ENCODE peak calls at places on chromosome 21, in five cellular contexts. One of them, this sample, is unnamed.

GRCh38 chr21:25929859-25930520 is 195.2 kb downstream of the GABPA start:
- DNase-seq in naive thymus-derived CD8-positive, alpha-beta T cell: no peak
- DNase-seq in GM03348: no peak
- DNase-seq in RWPE1: peak; percentile 56
- DNase-seq in left kidney: no peak
- DNase-seq in this sample: no peak

GRCh38 chr21:14722841-14723483 is 176.8 kb upstream of the SAMSN1 start:
- DNase-seq in naive thymus-derived CD8-positive, alpha-beta T cell: no peak
- DNase-seq in GM03348: no peak
- DNase-seq in RWPE1: no peak
- DNase-seq in left kidney: no peak
- DNase-seq in this sample: peak; percentile 7

GRCh38 chr21:46559291-46559983 is 45.4 kb downstream of the S100B start:
- DNase-seq in naive thymus-derived CD8-positive, alpha-beta T cell: peak; percentile 72
- DNase-seq in GM03348: no peak
- DNase-seq in RWPE1: no peak
- DNase-seq in left kidney: peak; percentile 67
- DNase-seq in this sample: no peak

GRCh38 chr21:21188513-21189188 is 190.4 kb downstream of the NCAM2 start:
- DNase-seq in naive thymus-derived CD8-positive, alpha-beta T cell: no peak
- DNase-seq in GM03348: no peak
- DNase-seq in RWPE1: no peak
- DNase-seq in left kidney: no peak
- DNase-seq in this sample: peak; percentile 94

GRCh38 chr21:38800924-38801744 is 4.6 kb upstream of the ETS2 start:
- DNase-seq in naive thymus-derived CD8-positive, alpha-beta T cell: no peak
- DNase-seq in GM03348: no peak
- DNase-seq in RWPE1: peak; percentile 67
- DNase-seq in left kidney: no peak
- DNase-seq in this sample: no peak

GRCh38 chr21:34154878-34155277 is 81.5 kb downstream of the MRPS6 start:
- DNase-seq in naive thymus-derived CD8-positive, alpha-beta T cell: no peak
- DNase-seq in GM03348: no peak
- DNase-seq in RWPE1: no peak
- DNase-seq in left kidney: no peak
- DNase-seq in this sample: no peak

GRCh38 chr21:26007911-26008579 is 162.5 kb downstream of the APP start:
- DNase-seq in naive thymus-derived CD8-positive, alpha-beta T cell: no peak
- DNase-seq in GM03348: peak; percentile 48
- DNase-seq in RWPE1: no peak
- DNase-seq in left kidney: no peak
- DNase-seq in this sample: peak; percentile 64

GRCh38 chr21:38869946-38870345 is 64.2 kb downstream of the ETS2 start:
- DNase-seq in naive thymus-derived CD8-positive, alpha-beta T cell: no peak
- DNase-seq in GM03348: no peak
- DNase-seq in RWPE1: no peak
- DNase-seq in left kidney: no peak
- DNase-seq in this sample: peak; percentile 83

GRCh38 chr21:46191257-46191685 is 7.0 kb upstream of the SPATC1L start:
- DNase-seq in naive thymus-derived CD8-positive, alpha-beta T cell: no peak
- DNase-seq in GM03348: peak; percentile 91
- DNase-seq in RWPE1: peak; percentile 64
- DNase-seq in left kidney: no peak
- DNase-seq in this sample: no peak

GRCh38 chr21:42125571-42126544 is 54.7 kb downstream of the UMODL1 start:
- DNase-seq in naive thymus-derived CD8-positive, alpha-beta T cell: no peak
- DNase-seq in GM03348: peak; percentile 75
- DNase-seq in RWPE1: no peak
- DNase-seq in left kidney: peak; percentile 50
- DNase-seq in this sample: peak; percentile 46

GRCh38 chr21:14645702-14646101 is 99.6 kb upstream of the SAMSN1 start:
- DNase-seq in naive thymus-derived CD8-positive, alpha-beta T cell: no peak
- DNase-seq in GM03348: no peak
- DNase-seq in RWPE1: no peak
- DNase-seq in left kidney: no peak
- DNase-seq in this sample: no peak

GRCh38 chr21:42309753-42310213 is 5.4 kb downstream of the TFF3 start:
- DNase-seq in naive thymus-derived CD8-positive, alpha-beta T cell: peak; percentile 54
- DNase-seq in GM03348: peak; percentile 59
- DNase-seq in RWPE1: peak; percentile 52
- DNase-seq in left kidney: peak; percentile 80
- DNase-seq in this sample: peak; percentile 72

GRCh38 chr21:34989337-34990151 is 59.6 kb downstream of the RUNX1 start:
- DNase-seq in naive thymus-derived CD8-positive, alpha-beta T cell: no peak
- DNase-seq in GM03348: no peak
- DNase-seq in RWPE1: no peak
- DNase-seq in left kidney: no peak
- DNase-seq in this sample: no peak

GRCh38 chr21:38985423-38986378 is 180.0 kb downstream of the ETS2 start:
- DNase-seq in naive thymus-derived CD8-positive, alpha-beta T cell: no peak
- DNase-seq in GM03348: peak; percentile 95
- DNase-seq in RWPE1: peak; percentile 34
- DNase-seq in left kidney: peak; percentile 94
- DNase-seq in this sample: peak; percentile 97

GRCh38 chr21:33393348-33393747 is 9.9 kb upstream of the IFNGR2 start:
- DNase-seq in naive thymus-derived CD8-positive, alpha-beta T cell: no peak
- DNase-seq in GM03348: no peak
- DNase-seq in RWPE1: no peak
- DNase-seq in left kidney: no peak
- DNase-seq in this sample: no peak

GRCh38 chr21:36087362-36088138 is 17.7 kb downstream of the CBR1 start:
- DNase-seq in naive thymus-derived CD8-positive, alpha-beta T cell: no peak
- DNase-seq in GM03348: no peak
- DNase-seq in RWPE1: no peak
- DNase-seq in left kidney: no peak
- DNase-seq in this sample: no peak

GRCh38 chr21:22842875-22843274 is 1844.7 kb downstream of the NCAM2 start:
- DNase-seq in naive thymus-derived CD8-positive, alpha-beta T cell: no peak
- DNase-seq in GM03348: no peak
- DNase-seq in RWPE1: no peak
- DNase-seq in left kidney: peak; percentile 2
- DNase-seq in this sample: peak; percentile 82

GRCh38 chr21:35711213-35711612 is 349.1 kb downstream of the SETD4 start:
- DNase-seq in naive thymus-derived CD8-positive, alpha-beta T cell: no peak
- DNase-seq in GM03348: no peak
- DNase-seq in RWPE1: no peak
- DNase-seq in left kidney: peak; percentile 7
- DNase-seq in this sample: no peak